ENCODE peak calls at places on chromosome 2, in eight cellular contexts. W is fibroblast of mammary gland, M is EL, O is MV-4-11, P is OCI-LY7, I is neural crest cell, G is astrocyte of the spinal cord, D is aorta. X is an unnamed sample.

GRCh38 chr2:141109633-141110032 is 1021.2 kb downstream of the LRP1B start:
- DNase-seq in D (no peak), M (peak), I (no peak), P (no peak), G (no peak), O (peak), W (peak), X (peak)

GRCh38 chr2:86037141-86037794 is 68.4 kb downstream of the POLR1A start:
- DNase-seq in O (peak), M (peak), I (no peak), D (peak), W (peak), P (peak), G (peak), X (no peak)

GRCh38 chr2:41521191-41521590 is 526.6 kb upstream of the PKDCC start:
- DNase-seq in O (no peak), I (no peak), G (no peak), P (no peak), W (no peak), M (no peak), D (no peak), X (peak)

GRCh38 chr2:66569321-66569851 is 134.5 kb downstream of the MEIS1 start:
- DNase-seq in M (peak), G (peak), P (peak), D (no peak), W (peak), I (no peak), O (peak), X (no peak)

GRCh38 chr2:176832086-176832485 is 380.5 kb upstream of the HNRNPA3 start:
- DNase-seq in I (no peak), D (no peak), O (no peak), W (peak), P (no peak), M (no peak), G (no peak), X (no peak)

GRCh38 chr2:127631184-127631996 is 14.6 kb upstream of the GPR17 start:
- DNase-seq in I (no peak), D (no peak), O (no peak), W (no peak), G (no peak), P (no peak), M (no peak), X (no peak)

GRCh38 chr2:8514748-8515389 is 167.0 kb upstream of the ID2 start:
- DNase-seq in I (no peak), W (no peak), M (no peak), O (no peak), D (no peak), P (peak), G (no peak), X (no peak)

GRCh38 chr2:188734688-188735087 is 239.5 kb upstream of the COL3A1 start:
- DNase-seq in O (no peak), I (peak), M (peak), P (no peak), W (peak), G (peak), D (no peak), X (no peak)

GRCh38 chr2:201171259-201171814 is 11.6 kb upstream of the CASP10 start:
- DNase-seq in G (no peak), O (no peak), D (no peak), M (no peak), W (peak), P (no peak), I (no peak), X (no peak)

GRCh38 chr2:54901224-54901986 is 148.8 kb downstream of the RTN4 start:
- DNase-seq in W (no peak), M (no peak), G (no peak), P (no peak), I (no peak), D (no peak), O (no peak), X (no peak)

GRCh38 chr2:48940606-48941005 is 185.1 kb upstream of the LHCGR start:
- DNase-seq in W (peak), D (no peak), O (no peak), P (no peak), M (no peak), G (no peak), I (no peak), X (peak)

GRCh38 chr2:164794432-164795231 is 47.0 kb downstream of the COBLL1 start:
- DNase-seq in D (no peak), G (no peak), M (no peak), I (no peak), W (no peak), O (no peak), P (no peak), X (no peak)

GRCh38 chr2:47724221-47724981 is 58.5 kb upstream of the MSH6 start:
- DNase-seq in I (no peak), G (no peak), P (peak), M (peak), W (peak), O (peak), D (no peak), X (no peak)

GRCh38 chr2:204453730-204454167 is 91.5 kb upstream of the PARD3B start:
- DNase-seq in G (no peak), W (no peak), M (peak), O (no peak), I (peak), D (peak), P (no peak), X (no peak)

GRCh38 chr2:28293416-28293815 is 99.2 kb upstream of the FOSL2 start:
- DNase-seq in W (no peak), O (peak), P (no peak), M (peak), G (no peak), D (no peak), I (no peak), X (no peak)

GRCh38 chr2:10500601-10501361 is 52.7 kb upstream of the ODC1 start:
- DNase-seq in M (peak), I (no peak), D (no peak), G (no peak), W (no peak), P (no peak), O (no peak), X (no peak)

GRCh38 chr2:72837171-72837570 is 11.3 kb upstream of the EXOC6B start:
- DNase-seq in I (no peak), M (peak), G (peak), W (peak), D (no peak), O (peak), P (no peak), X (no peak)

GRCh38 chr2:139790807-139791206 is 1010.6 kb upstream of the NXPH2 start:
- DNase-seq in P (peak), G (peak), I (no peak), O (peak), D (no peak), M (no peak), W (peak), X (peak)

GRCh38 chr2:238971318-238972145 is 123.6 kb downstream of the TWIST2 start:
- DNase-seq in P (no peak), D (no peak), I (no peak), O (no peak), M (no peak), G (no peak), W (no peak), X (no peak)

GRCh38 chr2:128069769-128070168 is 21.2 kb upstream of the UGGT1 start:
- DNase-seq in D (no peak), G (peak), M (peak), I (no peak), P (no peak), O (no peak), W (peak), X (no peak)

GRCh38 chr2:8003462-8004075 is 678.3 kb upstream of the ID2 start:
- DNase-seq in O (peak), W (peak), G (peak), I (no peak), M (peak), D (peak), P (no peak), X (no peak)

GRCh38 chr2:45577426-45577825 is 33.6 kb downstream of the SRBD1 start:
- DNase-seq in D (no peak), I (no peak), W (peak), P (no peak), M (peak), G (no peak), O (no peak), X (no peak)

GRCh38 chr2:31384771-31385276 is 29.7 kb downstream of the XDH start:
- DNase-seq in D (no peak), O (peak), G (peak), I (no peak), W (peak), M (peak), P (no peak), X (no peak)

GRCh38 chr2:173043466-173043865 is 32.2 kb upstream of the MAP3K20 start:
- DNase-seq in G (no peak), I (no peak), O (peak), P (no peak), W (no peak), D (no peak), M (no peak), X (no peak)

GRCh38 chr2:134127496-134127895 is 126.4 kb upstream of the MGAT5 start:
- DNase-seq in M (no peak), W (no peak), O (no peak), G (no peak), I (no peak), D (no peak), P (no peak), X (no peak)

GRCh38 chr2:22355816-22356433 is 1029.1 kb upstream of the KLHL29 start:
- DNase-seq in G (no peak), O (peak), W (peak), M (peak), P (peak), I (peak), D (peak), X (peak)

X was measured in D341Med.